ENCODE peak calls at places on chromosomes 13 and 19, in nine cellular contexts. One of them, this sample, is unnamed. For H3K36me3, the result is how much of the 10 kb centered on the place peaks cover.

GRCh38 chr13:82758056-82758455 is 1124.2 kb downstream of the SLITRK1 start:
- DNase-seq in brain microvascular endothelial cell: peak
- DNase-seq in BE2C: peak
- DNase-seq in PC-9: no peak
- DNase-seq in CD4-positive, alpha-beta memory T cell: no peak
- DNase-seq in CD8-positive, alpha-beta memory T cell: no peak
- DNase-seq in neuronal stem cell: no peak
- DNase-seq in uterus: no peak
- DNase-seq in mucosa of descending colon: no peak
- DNase-seq in this sample: no peak

GRCh38 chr19:15702590-15702930 is 25.3 kb upstream of the OR10H2 start:
- DNase-seq in uterus: peak
- DNase-seq in PC-9: peak
- DNase-seq in BE2C: peak
- DNase-seq in brain microvascular endothelial cell: no peak
- DNase-seq in CD8-positive, alpha-beta memory T cell: no peak
- DNase-seq in mucosa of descending colon: peak
- DNase-seq in CD4-positive, alpha-beta memory T cell: peak
- DNase-seq in neuronal stem cell: no peak
- DNase-seq in this sample: peak

GRCh38 chr13:85367887-85368286 is 431.3 kb downstream of the SLITRK6 start:
- DNase-seq in uterus: no peak
- DNase-seq in PC-9: no peak
- DNase-seq in brain microvascular endothelial cell: peak
- DNase-seq in mucosa of descending colon: no peak
- DNase-seq in BE2C: no peak
- DNase-seq in CD8-positive, alpha-beta memory T cell: no peak
- DNase-seq in CD4-positive, alpha-beta memory T cell: no peak
- DNase-seq in neuronal stem cell: no peak
- DNase-seq in this sample: no peak

GRCh38 chr13:39448831-39449230 is 154.2 kb downstream of the LHFPL6 start:
- DNase-seq in CD8-positive, alpha-beta memory T cell: no peak
- DNase-seq in CD4-positive, alpha-beta memory T cell: no peak
- DNase-seq in uterus: no peak
- DNase-seq in mucosa of descending colon: no peak
- DNase-seq in brain microvascular endothelial cell: no peak
- DNase-seq in BE2C: no peak
- DNase-seq in PC-9: no peak
- DNase-seq in neuronal stem cell: no peak
- DNase-seq in this sample: no peak

GRCh38 chr13:102977471-102977870 is 88.7 kb downstream of the SLC10A2 start:
- DNase-seq in brain microvascular endothelial cell: no peak
- DNase-seq in BE2C: no peak
- DNase-seq in CD4-positive, alpha-beta memory T cell: no peak
- DNase-seq in neuronal stem cell: no peak
- DNase-seq in CD8-positive, alpha-beta memory T cell: no peak
- DNase-seq in mucosa of descending colon: no peak
- DNase-seq in uterus: no peak
- DNase-seq in PC-9: no peak
- DNase-seq in this sample: no peak

GRCh38 chr13:34459856-34460255 is 482.2 kb upstream of the NBEA start:
- DNase-seq in CD4-positive, alpha-beta memory T cell: no peak
- DNase-seq in PC-9: no peak
- DNase-seq in BE2C: no peak
- DNase-seq in CD8-positive, alpha-beta memory T cell: no peak
- DNase-seq in mucosa of descending colon: no peak
- DNase-seq in neuronal stem cell: no peak
- DNase-seq in brain microvascular endothelial cell: no peak
- DNase-seq in uterus: no peak
- DNase-seq in this sample: no peak

GRCh38 chr19:28428644-28429348 is 784.2 kb downstream of the UQCRFS1 start:
- DNase-seq in BE2C: no peak
- DNase-seq in CD8-positive, alpha-beta memory T cell: no peak
- DNase-seq in PC-9: no peak
- DNase-seq in mucosa of descending colon: no peak
- DNase-seq in CD4-positive, alpha-beta memory T cell: no peak
- DNase-seq in brain microvascular endothelial cell: no peak
- DNase-seq in neuronal stem cell: no peak
- DNase-seq in uterus: no peak
- DNase-seq in this sample: no peak

GRCh38 chr13:29073762-29074161 is 253.6 kb downstream of the MTUS2 start:
- DNase-seq in brain microvascular endothelial cell: no peak
- DNase-seq in CD8-positive, alpha-beta memory T cell: no peak
- DNase-seq in neuronal stem cell: no peak
- DNase-seq in CD4-positive, alpha-beta memory T cell: no peak
- DNase-seq in uterus: no peak
- DNase-seq in PC-9: no peak
- DNase-seq in mucosa of descending colon: no peak
- DNase-seq in BE2C: no peak
- DNase-seq in this sample: no peak

GRCh38 chr13:31046711-31047279 is 114.3 kb downstream of the TEX26 start:
- DNase-seq in PC-9: no peak
- DNase-seq in CD8-positive, alpha-beta memory T cell: no peak
- DNase-seq in brain microvascular endothelial cell: peak
- DNase-seq in neuronal stem cell: no peak
- DNase-seq in BE2C: peak
- DNase-seq in uterus: peak
- DNase-seq in CD4-positive, alpha-beta memory T cell: no peak
- DNase-seq in mucosa of descending colon: peak
- DNase-seq in this sample: no peak

GRCh38 chr13:96629331-96629730 is 364.9 kb downstream of the OXGR1 start:
- DNase-seq in BE2C: no peak
- DNase-seq in mucosa of descending colon: no peak
- DNase-seq in CD4-positive, alpha-beta memory T cell: no peak
- DNase-seq in brain microvascular endothelial cell: no peak
- DNase-seq in neuronal stem cell: no peak
- DNase-seq in PC-9: no peak
- DNase-seq in CD8-positive, alpha-beta memory T cell: no peak
- DNase-seq in uterus: no peak
- DNase-seq in this sample: no peak

GRCh38 chr13:113119166-113119821 is 3.3 kb upstream of the F10 start:
- DNase-seq in uterus: no peak
- DNase-seq in PC-9: no peak
- DNase-seq in brain microvascular endothelial cell: no peak
- DNase-seq in BE2C: no peak
- DNase-seq in CD4-positive, alpha-beta memory T cell: no peak
- DNase-seq in CD8-positive, alpha-beta memory T cell: no peak
- DNase-seq in neuronal stem cell: no peak
- DNase-seq in mucosa of descending colon: no peak
- DNase-seq in this sample: no peak

GRCh38 chr19:48746120-48746519 is 589 bp downstream of the IZUMO1 start:
- DNase-seq in uterus: no peak
- DNase-seq in BE2C: no peak
- DNase-seq in brain microvascular endothelial cell: no peak
- DNase-seq in PC-9: no peak
- DNase-seq in mucosa of descending colon: no peak
- DNase-seq in CD4-positive, alpha-beta memory T cell: no peak
- DNase-seq in CD8-positive, alpha-beta memory T cell: no peak
- DNase-seq in neuronal stem cell: no peak
- DNase-seq in this sample: no peak

GRCh38 chr19:36110487-36111199 is at the start of gene OVOL3:
- DNase-seq in neuronal stem cell: no peak
- DNase-seq in PC-9: no peak
- DNase-seq in mucosa of descending colon: no peak
- DNase-seq in brain microvascular endothelial cell: no peak
- DNase-seq in BE2C: no peak
- DNase-seq in CD8-positive, alpha-beta memory T cell: no peak
- DNase-seq in CD4-positive, alpha-beta memory T cell: no peak
- DNase-seq in uterus: no peak
- DNase-seq in this sample: no peak

GRCh38 chr19:2041686-2042484 is 9.2 kb downstream of the MKNK2 start:
- DNase-seq in mucosa of descending colon: peak
- DNase-seq in uterus: peak
- DNase-seq in brain microvascular endothelial cell: peak
- DNase-seq in neuronal stem cell: peak
- DNase-seq in CD4-positive, alpha-beta memory T cell: peak
- DNase-seq in BE2C: peak
- DNase-seq in PC-9: no peak
- DNase-seq in CD8-positive, alpha-beta memory T cell: peak
- DNase-seq in this sample: peak
- H3K4me3 ChIP-seq in mucosa of descending colon: peak
- H3K4me3 ChIP-seq in uterus: no peak
- H3K4me3 ChIP-seq in brain microvascular endothelial cell: peak
- H3K4me3 ChIP-seq in neuronal stem cell: peak
- H3K4me3 ChIP-seq in CD4-positive, alpha-beta memory T cell: peak
- H3K4me3 ChIP-seq in BE2C: peak
- H3K4me3 ChIP-seq in PC-9: no peak
- H3K4me3 ChIP-seq in CD8-positive, alpha-beta memory T cell: peak
- H3K4me3 ChIP-seq in this sample: peak

GRCh38 chr13:61204025-61204424 is 211.6 kb downstream of the PCDH20 start:
- DNase-seq in BE2C: no peak
- DNase-seq in PC-9: no peak
- DNase-seq in mucosa of descending colon: no peak
- DNase-seq in neuronal stem cell: no peak
- DNase-seq in brain microvascular endothelial cell: no peak
- DNase-seq in CD4-positive, alpha-beta memory T cell: no peak
- DNase-seq in uterus: no peak
- DNase-seq in CD8-positive, alpha-beta memory T cell: no peak
- DNase-seq in this sample: no peak

GRCh38 chr13:61202042-61202441 is 213.6 kb downstream of the PCDH20 start:
- DNase-seq in neuronal stem cell: no peak
- DNase-seq in CD4-positive, alpha-beta memory T cell: no peak
- DNase-seq in mucosa of descending colon: no peak
- DNase-seq in BE2C: no peak
- DNase-seq in brain microvascular endothelial cell: no peak
- DNase-seq in PC-9: no peak
- DNase-seq in uterus: no peak
- DNase-seq in CD8-positive, alpha-beta memory T cell: no peak
- DNase-seq in this sample: no peak
- H3K36me3 ChIP-seq in neuronal stem cell: under half
- H3K36me3 ChIP-seq in CD4-positive, alpha-beta memory T cell: under half
- H3K36me3 ChIP-seq in mucosa of descending colon: under half
- H3K36me3 ChIP-seq in BE2C: under half
- H3K36me3 ChIP-seq in brain microvascular endothelial cell: under half
- H3K36me3 ChIP-seq in PC-9: under half
- H3K36me3 ChIP-seq in uterus: under half
- H3K36me3 ChIP-seq in CD8-positive, alpha-beta memory T cell: under half
- H3K36me3 ChIP-seq in this sample: under half

DNA sequence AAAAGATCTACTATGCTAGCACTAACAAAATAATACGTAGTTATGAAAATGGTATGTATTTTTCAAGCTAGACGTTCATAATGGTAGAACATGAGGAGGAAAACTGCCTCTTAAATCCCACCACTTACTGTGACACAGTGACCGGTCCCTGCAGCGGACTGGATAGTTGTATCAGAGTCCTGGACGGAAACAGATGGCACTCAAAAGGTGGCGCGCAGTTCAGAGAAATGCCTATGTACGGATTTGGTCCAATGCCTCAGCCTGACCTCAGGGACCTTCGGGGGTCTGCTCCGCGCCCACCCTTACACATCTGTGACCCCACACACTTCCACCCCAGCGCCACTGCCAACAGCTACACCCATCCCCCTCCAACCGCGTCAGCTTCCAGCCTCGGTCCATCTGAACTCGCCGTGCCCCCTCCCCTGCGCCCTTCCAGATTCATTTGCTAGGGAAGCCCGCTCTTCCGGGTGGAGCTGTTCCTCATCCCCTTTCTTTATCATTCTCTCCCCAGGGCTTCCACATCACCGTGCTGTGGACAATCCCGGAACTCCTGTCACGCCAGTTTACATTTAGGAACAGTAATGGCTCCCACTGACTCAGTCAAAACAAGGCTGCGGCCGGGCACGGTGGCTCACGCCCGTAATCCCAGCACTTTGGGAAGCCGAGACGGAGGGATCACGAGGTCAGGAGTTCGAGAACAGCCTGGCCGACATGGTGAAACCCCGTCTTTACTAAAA is 794 bp upstream of the LENG8 start:
- DNase-seq in CD8-positive, alpha-beta memory T cell: no peak
- DNase-seq in BE2C: peak
- DNase-seq in PC-9: peak
- DNase-seq in neuronal stem cell: no peak
- DNase-seq in brain microvascular endothelial cell: peak
- DNase-seq in CD4-positive, alpha-beta memory T cell: no peak
- DNase-seq in mucosa of descending colon: peak
- DNase-seq in uterus: peak
- DNase-seq in this sample: peak
- H3K4me3 ChIP-seq in CD8-positive, alpha-beta memory T cell: peak
- H3K4me3 ChIP-seq in BE2C: peak
- H3K4me3 ChIP-seq in PC-9: peak
- H3K4me3 ChIP-seq in neuronal stem cell: peak
- H3K4me3 ChIP-seq in brain microvascular endothelial cell: peak
- H3K4me3 ChIP-seq in CD4-positive, alpha-beta memory T cell: peak
- H3K4me3 ChIP-seq in mucosa of descending colon: peak
- H3K4me3 ChIP-seq in uterus: peak
- H3K4me3 ChIP-seq in this sample: peak

GRCh38 chr19:5339950-5340636 is 519 bp downstream of the PTPRS start:
- DNase-seq in mucosa of descending colon: no peak
- DNase-seq in CD4-positive, alpha-beta memory T cell: no peak
- DNase-seq in BE2C: peak
- DNase-seq in brain microvascular endothelial cell: no peak
- DNase-seq in uterus: no peak
- DNase-seq in PC-9: peak
- DNase-seq in CD8-positive, alpha-beta memory T cell: no peak
- DNase-seq in neuronal stem cell: peak
- DNase-seq in this sample: no peak
- H3K36me3 ChIP-seq in mucosa of descending colon: under half
- H3K36me3 ChIP-seq in CD4-positive, alpha-beta memory T cell: under half
- H3K36me3 ChIP-seq in BE2C: under half
- H3K36me3 ChIP-seq in brain microvascular endothelial cell: under half
- H3K36me3 ChIP-seq in uterus: under half
- H3K36me3 ChIP-seq in PC-9: under half
- H3K36me3 ChIP-seq in CD8-positive, alpha-beta memory T cell: under half
- H3K36me3 ChIP-seq in neuronal stem cell: under half
- H3K36me3 ChIP-seq in this sample: under half

GRCh38 chr19:54040003-54040402 is 23.7 kb downstream of the VSTM1 start:
- DNase-seq in CD4-positive, alpha-beta memory T cell: no peak
- DNase-seq in neuronal stem cell: no peak
- DNase-seq in BE2C: no peak
- DNase-seq in PC-9: no peak
- DNase-seq in uterus: no peak
- DNase-seq in mucosa of descending colon: no peak
- DNase-seq in CD8-positive, alpha-beta memory T cell: no peak
- DNase-seq in brain microvascular endothelial cell: no peak
- DNase-seq in this sample: no peak
- H3K4me3 ChIP-seq in CD4-positive, alpha-beta memory T cell: no peak
- H3K4me3 ChIP-seq in neuronal stem cell: no peak
- H3K4me3 ChIP-seq in BE2C: no peak
- H3K4me3 ChIP-seq in PC-9: no peak
- H3K4me3 ChIP-seq in uterus: no peak
- H3K4me3 ChIP-seq in mucosa of descending colon: no peak
- H3K4me3 ChIP-seq in CD8-positive, alpha-beta memory T cell: no peak
- H3K4me3 ChIP-seq in brain microvascular endothelial cell: no peak
- H3K4me3 ChIP-seq in this sample: no peak

DNA sequence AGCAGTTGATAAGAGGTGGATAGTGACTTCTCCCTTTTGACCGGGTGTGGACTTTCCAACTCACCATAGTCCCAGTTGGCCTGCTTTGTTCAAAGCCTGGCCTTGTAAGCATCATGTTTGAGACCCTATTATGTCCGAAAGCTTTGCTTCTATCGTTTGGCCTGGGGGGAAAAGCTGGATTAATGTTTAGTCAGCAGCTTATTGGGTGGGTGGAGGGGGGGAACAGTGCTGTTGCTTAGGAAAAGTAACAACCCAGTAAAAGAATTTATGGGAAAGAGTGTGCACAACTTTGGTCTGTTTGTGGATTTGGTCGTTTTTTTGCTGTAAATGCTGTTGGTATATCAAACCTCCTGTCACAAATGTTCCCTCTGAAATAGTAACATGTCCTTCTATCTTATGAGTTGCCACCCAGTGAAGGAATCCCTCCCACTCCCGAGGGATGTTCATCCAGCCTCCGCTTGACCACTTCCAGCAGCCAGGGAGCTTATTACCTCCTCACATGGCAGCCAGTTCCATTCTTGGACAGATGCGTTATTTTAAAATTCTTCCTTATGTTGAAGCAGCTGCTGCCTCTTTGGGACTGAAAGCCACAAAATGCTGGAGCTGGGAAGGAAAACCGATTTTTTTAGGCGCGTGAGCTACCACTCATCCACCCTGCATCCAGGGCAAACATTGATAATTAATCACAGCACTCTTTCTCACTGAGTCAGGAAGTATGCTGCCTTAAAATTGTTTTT is 10.5 kb downstream of the SAMD4B start:
- DNase-seq in brain microvascular endothelial cell: no peak
- DNase-seq in mucosa of descending colon: no peak
- DNase-seq in CD4-positive, alpha-beta memory T cell: no peak
- DNase-seq in uterus: no peak
- DNase-seq in neuronal stem cell: no peak
- DNase-seq in BE2C: no peak
- DNase-seq in CD8-positive, alpha-beta memory T cell: no peak
- DNase-seq in PC-9: no peak
- DNase-seq in this sample: no peak
- H3K36me3 ChIP-seq in brain microvascular endothelial cell: half or more
- H3K36me3 ChIP-seq in mucosa of descending colon: under half
- H3K36me3 ChIP-seq in CD4-positive, alpha-beta memory T cell: under half
- H3K36me3 ChIP-seq in uterus: under half
- H3K36me3 ChIP-seq in neuronal stem cell: under half
- H3K36me3 ChIP-seq in BE2C: under half
- H3K36me3 ChIP-seq in CD8-positive, alpha-beta memory T cell: under half
- H3K36me3 ChIP-seq in PC-9: under half
- H3K36me3 ChIP-seq in this sample: under half

This sample was measured in right lobe of liver.